ENCODE peak calls at places on chromosome 2, in five cellular contexts. I is BE2C; A is neural progenitor cell; O is adrenal gland; T is CD8-positive, alpha-beta T cell. S is an unnamed sample.

GRCh38 chr2:121754851-121755236 is 607 bp upstream of the TSN start:
- DNase-seq in T (no peak), A (no peak), O (no peak), I (no peak), S (no peak)

GRCh38 chr2:203648273-203648672 is 58.2 kb upstream of the CD28 start:
- DNase-seq in I (no peak), T (no peak), A (no peak), O (no peak), S (no peak)

GRCh38 chr2:219182331-219183150 is 4.5 kb downstream of the RETREG2 start:
- DNase-seq in T (no peak), A (no peak), O (peak; percentile 18), I (no peak), S (no peak)

GRCh38 chr2:71811157-71811556 is 336.5 kb downstream of the CYP26B1 start:
- DNase-seq in I (no peak), T (no peak), A (no peak), O (no peak), S (no peak)

GRCh38 chr2:240395896-240396622 is 39.4 kb upstream of the GPC1 start:
- DNase-seq in I (peak; percentile 3), T (no peak), A (no peak), O (peak; percentile 13), S (no peak)

GRCh38 chr2:42976400-42976799 is 184.0 kb upstream of the HAAO start:
- DNase-seq in A (no peak), I (no peak), O (no peak), T (no peak), S (no peak)

GRCh38 chr2:96685592-96686459 is 43.3 kb downstream of the FER1L5 start:
- DNase-seq in I (peak; percentile 79), A (peak; percentile 51), O (no peak), T (no peak), S (no peak)

GRCh38 chr2:85131116-85131515 is 2.1 kb upstream of the TCF7L1 start:
- DNase-seq in I (peak; percentile 13), O (no peak), A (peak; percentile 59), T (no peak), S (no peak)

GRCh38 chr2:55048925-55049793 is 1.1 kb downstream of the RTN4 start:
- DNase-seq in I (peak; percentile 70), A (peak; percentile 91), O (peak; percentile 91), T (peak; percentile 21), S (no peak)

GRCh38 chr2:55050133-55050994 is at the start of gene RTN4:
- DNase-seq in I (peak; percentile 95), A (peak; percentile 99), T (peak; percentile 97), O (peak; percentile 99), S (peak; percentile 98)

GRCh38 chr2:55047677-55048299 is 2.5 kb downstream of the RTN4 start:
- DNase-seq in T (no peak), I (no peak), A (no peak), O (no peak), S (no peak)

GRCh38 chr2:55049794-55050132 is 488 bp downstream of the RTN4 start:
- DNase-seq in T (no peak), A (no peak), O (no peak), I (no peak), S (no peak)

DNA sequence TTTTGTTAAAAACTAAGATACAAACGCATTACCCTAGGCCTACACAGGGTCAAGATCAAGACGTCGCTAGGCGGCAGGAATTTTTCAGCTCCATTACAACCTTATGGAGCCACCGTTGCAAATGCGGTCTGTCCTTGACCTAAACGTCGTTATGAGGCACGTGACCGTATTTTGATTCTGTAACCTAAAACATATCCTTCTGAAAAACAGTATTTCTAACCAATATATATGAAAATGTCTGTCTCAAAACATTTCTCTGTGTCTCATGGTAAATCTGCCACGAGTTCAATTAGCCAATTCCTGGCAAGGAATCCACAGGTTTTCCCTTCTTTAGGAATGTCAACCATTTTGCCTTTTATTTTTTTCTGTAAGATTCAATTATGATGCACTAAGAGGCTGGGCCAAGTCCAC is 1.7 kb downstream of the RTN4 start:
- DNase-seq in O (peak; percentile 52), A (no peak), I (peak; percentile 22), T (no peak), S (no peak)
- H3K4me1 ChIP-seq in O (peaks cover 22% of the 10 kb centered on the region), A (peaks cover 40% of the 10 kb centered on the region), I (no peaks in the 10 kb centered on the region), T (peaks cover 49% of the 10 kb centered on the region), S (peaks cover 40% of the 10 kb centered on the region)

GRCh38 chr2:196535080-196535479 is 104.4 kb upstream of the CCDC150 start:
- DNase-seq in I (no peak), A (no peak), O (no peak), T (no peak), S (no peak)

GRCh38 chr2:196538646-196539045 is 100.9 kb upstream of the CCDC150 start:
- DNase-seq in O (no peak), T (no peak), A (no peak), I (no peak), S (no peak)

GRCh38 chr2:196538189-196538588 is 101.3 kb upstream of the CCDC150 start:
- DNase-seq in I (no peak), T (no peak), A (no peak), O (no peak), S (no peak)

GRCh38 chr2:196535742-196536141 is 103.8 kb upstream of the CCDC150 start:
- DNase-seq in T (no peak), O (no peak), A (no peak), I (no peak), S (no peak)

DNA sequence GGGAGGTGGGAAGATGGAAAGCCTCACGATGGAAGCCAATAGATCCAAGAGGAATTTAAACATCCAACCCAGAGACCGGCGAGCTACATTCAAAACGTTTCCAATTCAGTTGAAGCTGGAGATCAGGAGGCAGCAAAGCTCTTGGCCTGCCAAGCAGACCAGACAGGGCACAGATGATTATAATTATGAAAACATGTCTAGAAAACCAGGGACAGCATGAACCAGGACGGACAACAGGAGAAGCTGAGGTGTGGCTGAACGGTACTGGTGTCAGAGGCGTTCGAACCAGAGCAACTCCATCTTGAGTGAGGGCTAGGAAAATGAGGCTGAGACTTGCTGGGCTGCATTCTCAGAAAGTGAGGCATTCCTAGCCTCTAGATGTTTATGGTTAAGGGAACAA is 102.2 kb upstream of the CCDC150 start:
- DNase-seq in I (no peak), T (no peak), O (no peak), A (no peak), S (no peak)
- H3K4me3 ChIP-seq in I (no peak overlapping the region), T (no peak overlapping the region), O (no peak overlapping the region), A (no peak overlapping the region), S (no peak overlapping the region)

GRCh38 chr2:46072146-46072820 is 224.9 kb upstream of the EPAS1 start:
- DNase-seq in T (no peak), O (no peak), I (no peak), A (no peak), S (no peak)
- H3K4me1 ChIP-seq in T (no peaks in the 10 kb centered on the region), O (no peaks in the 10 kb centered on the region), I (peaks cover 13% of the 10 kb centered on the region), A (peaks cover 5% of the 10 kb centered on the region), S (peaks cover 27% of the 10 kb centered on the region)

GRCh38 chr2:151043484-151043883 is 218.2 kb downstream of the RBM43 start:
- DNase-seq in I (no peak), O (no peak), T (no peak), A (no peak), S (no peak)
- H3K4me3 ChIP-seq in I (no peak overlapping the region), O (no peak overlapping the region), T (no peak overlapping the region), A (no peak overlapping the region), S (no peak overlapping the region)

DNA sequence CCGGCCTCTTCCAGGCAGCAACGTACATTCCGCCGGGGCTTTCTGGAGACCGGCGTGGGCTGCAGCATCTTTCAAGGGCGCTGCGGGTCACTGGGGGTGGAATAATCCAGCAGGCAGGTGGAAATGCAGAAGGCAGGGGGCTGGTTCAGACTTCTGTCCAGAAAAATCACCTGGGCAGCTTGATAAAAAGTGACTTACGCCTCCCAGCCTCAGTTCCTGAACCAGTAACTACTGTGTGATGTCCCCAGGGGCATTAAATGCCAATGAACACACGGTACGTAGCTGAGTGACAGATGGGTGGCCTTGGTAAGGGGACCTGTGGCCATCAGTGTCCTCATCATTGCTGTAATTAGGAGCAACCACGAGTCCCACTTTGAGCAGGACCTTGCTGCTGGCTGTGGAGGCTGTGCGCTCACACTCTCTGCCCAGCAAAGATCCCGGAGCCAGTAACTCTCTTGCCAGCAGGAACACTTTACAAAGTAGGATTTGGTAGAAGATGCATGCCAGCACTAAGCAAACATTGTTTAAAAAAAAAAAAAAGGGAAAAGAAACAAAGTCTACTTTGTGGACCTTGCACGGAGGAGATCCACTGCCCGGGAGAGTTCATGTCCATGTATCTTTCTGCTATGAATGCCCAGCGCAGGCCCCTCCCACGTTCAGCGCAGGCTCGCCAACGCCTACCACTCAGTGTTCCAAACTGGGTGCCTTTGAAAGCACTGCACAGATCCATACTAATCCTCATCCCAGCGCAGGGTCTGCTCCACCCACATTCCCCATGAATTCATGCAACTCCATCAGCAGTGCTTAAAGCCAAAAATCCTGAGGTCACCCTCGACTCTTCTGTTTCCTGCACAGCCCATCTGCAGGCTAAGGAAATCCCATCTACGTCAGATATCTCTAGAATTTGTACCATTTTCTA is 177.2 kb downstream of the HDAC4 start:
- DNase-seq in A (no peak), T (no peak), O (peak; percentile 23), I (no peak), S (no peak)
- H3K4me1 ChIP-seq in A (peaks cover 12% of the 10 kb centered on the region), T (peaks cover 64% of the 10 kb centered on the region), O (peaks cover 21% of the 10 kb centered on the region), I (peaks cover 24% of the 10 kb centered on the region), S (no peaks in the 10 kb centered on the region)